ENCODE peak calls at places on chromosomes 16 and 17, in five cellular contexts. One of them, this sample, is unnamed.

GRCh38 chr16:47309581-47310312 is 151.1 kb downstream of the ITFG1 start:
- DNase-seq in NCI-H1105 treated with DMSO at 0.1 percent for 48 hours: no peak
- DNase-seq in tibial nerve: no peak
- DNase-seq in heart right ventricle: no peak
- DNase-seq in progenitor cell of endocrine pancreas: no peak
- DNase-seq in this sample: no peak

GRCh38 chr17:71118039-71118438 is 948.7 kb downstream of the KCNJ2 start:
- DNase-seq in NCI-H1105 treated with DMSO at 0.1 percent for 48 hours: peak; percentile 50
- DNase-seq in tibial nerve: no peak
- DNase-seq in heart right ventricle: no peak
- DNase-seq in progenitor cell of endocrine pancreas: no peak
- DNase-seq in this sample: no peak

GRCh38 chr17:17964710-17965109 is 7.5 kb downstream of the TOM1L2 start:
- DNase-seq in NCI-H1105 treated with DMSO at 0.1 percent for 48 hours: no peak
- DNase-seq in tibial nerve: no peak
- DNase-seq in heart right ventricle: no peak
- DNase-seq in progenitor cell of endocrine pancreas: no peak
- DNase-seq in this sample: no peak

GRCh38 chr17:77512062-77512946 is 371.5 kb downstream of the SEC14L1 start:
- DNase-seq in NCI-H1105 treated with DMSO at 0.1 percent for 48 hours: no peak
- DNase-seq in tibial nerve: no peak
- DNase-seq in heart right ventricle: no peak
- DNase-seq in progenitor cell of endocrine pancreas: no peak
- DNase-seq in this sample: no peak

GRCh38 chr16:89233678-89234490 is 16.4 kb downstream of the ZNF778 start:
- DNase-seq in NCI-H1105 treated with DMSO at 0.1 percent for 48 hours: no peak
- DNase-seq in tibial nerve: no peak
- DNase-seq in heart right ventricle: no peak
- DNase-seq in progenitor cell of endocrine pancreas: no peak
- DNase-seq in this sample: no peak

GRCh38 chr16:86789621-86790051 is 211.3 kb downstream of the FOXL1 start:
- DNase-seq in NCI-H1105 treated with DMSO at 0.1 percent for 48 hours: no peak
- DNase-seq in tibial nerve: no peak
- DNase-seq in heart right ventricle: no peak
- DNase-seq in progenitor cell of endocrine pancreas: no peak
- DNase-seq in this sample: no peak

GRCh38 chr16:55494994-55495421 is 13.9 kb upstream of the LPCAT2 start:
- DNase-seq in NCI-H1105 treated with DMSO at 0.1 percent for 48 hours: peak; percentile 6
- DNase-seq in tibial nerve: no peak
- DNase-seq in heart right ventricle: no peak
- DNase-seq in progenitor cell of endocrine pancreas: no peak
- DNase-seq in this sample: no peak

GRCh38 chr17:66275651-66276050 is 26.8 kb upstream of the PRKCA start:
- DNase-seq in NCI-H1105 treated with DMSO at 0.1 percent for 48 hours: no peak
- DNase-seq in tibial nerve: no peak
- DNase-seq in heart right ventricle: no peak
- DNase-seq in progenitor cell of endocrine pancreas: no peak
- DNase-seq in this sample: no peak

GRCh38 chr17:11948791-11949190 is 48.5 kb downstream of the ZNF18 start:
- DNase-seq in NCI-H1105 treated with DMSO at 0.1 percent for 48 hours: no peak
- DNase-seq in tibial nerve: no peak
- DNase-seq in heart right ventricle: no peak
- DNase-seq in progenitor cell of endocrine pancreas: no peak
- DNase-seq in this sample: no peak

GRCh38 chr17:83012873-83013778 is 66.3 kb upstream of the METRNL start:
- DNase-seq in NCI-H1105 treated with DMSO at 0.1 percent for 48 hours: no peak
- DNase-seq in tibial nerve: no peak
- DNase-seq in heart right ventricle: no peak
- DNase-seq in progenitor cell of endocrine pancreas: no peak
- DNase-seq in this sample: no peak

GRCh38 chr16:68238029-68238345 is 2.1 kb upstream of the ESRP2 start:
- DNase-seq in NCI-H1105 treated with DMSO at 0.1 percent for 48 hours: no peak
- DNase-seq in tibial nerve: no peak
- DNase-seq in heart right ventricle: no peak
- DNase-seq in progenitor cell of endocrine pancreas: no peak
- DNase-seq in this sample: no peak

GRCh38 chr16:85227924-85228462 is 115.7 kb upstream of the CIBAR2 start:
- DNase-seq in NCI-H1105 treated with DMSO at 0.1 percent for 48 hours: no peak
- DNase-seq in tibial nerve: no peak
- DNase-seq in heart right ventricle: no peak
- DNase-seq in progenitor cell of endocrine pancreas: no peak
- DNase-seq in this sample: peak; percentile 71

GRCh38 chr16:73047221-73047535 is 750 bp downstream of the ZFHX3 start:
- DNase-seq in NCI-H1105 treated with DMSO at 0.1 percent for 48 hours: no peak
- DNase-seq in tibial nerve: no peak
- DNase-seq in heart right ventricle: no peak
- DNase-seq in progenitor cell of endocrine pancreas: no peak
- DNase-seq in this sample: no peak

GRCh38 chr17:57782051-57782490 is 37.0 kb upstream of the CCDC182 start:
- DNase-seq in NCI-H1105 treated with DMSO at 0.1 percent for 48 hours: no peak
- DNase-seq in tibial nerve: no peak
- DNase-seq in heart right ventricle: peak; percentile 19
- DNase-seq in progenitor cell of endocrine pancreas: no peak
- DNase-seq in this sample: no peak

GRCh38 chr16:12341423-12341822 is 364.9 kb downstream of the SNX29 start:
- DNase-seq in NCI-H1105 treated with DMSO at 0.1 percent for 48 hours: no peak
- DNase-seq in tibial nerve: no peak
- DNase-seq in heart right ventricle: no peak
- DNase-seq in progenitor cell of endocrine pancreas: no peak
- DNase-seq in this sample: no peak

GRCh38 chr16:9039208-9039607 is 52.2 kb upstream of the HAPSTR1 start:
- DNase-seq in NCI-H1105 treated with DMSO at 0.1 percent for 48 hours: no peak
- DNase-seq in tibial nerve: no peak
- DNase-seq in heart right ventricle: no peak
- DNase-seq in progenitor cell of endocrine pancreas: no peak
- DNase-seq in this sample: no peak

GRCh38 chr17:1126801-1127550 is 52.8 kb downstream of the ABR start:
- DNase-seq in NCI-H1105 treated with DMSO at 0.1 percent for 48 hours: no peak
- DNase-seq in tibial nerve: no peak
- DNase-seq in heart right ventricle: no peak
- DNase-seq in progenitor cell of endocrine pancreas: no peak
- DNase-seq in this sample: no peak

GRCh38 chr17:12729086-12729485 is 60.2 kb upstream of the ARHGAP44 start:
- DNase-seq in NCI-H1105 treated with DMSO at 0.1 percent for 48 hours: no peak
- DNase-seq in tibial nerve: no peak
- DNase-seq in heart right ventricle: no peak
- DNase-seq in progenitor cell of endocrine pancreas: no peak
- DNase-seq in this sample: no peak

GRCh38 chr17:30586818-30587595 is 109.8 kb downstream of the GOSR1 start:
- DNase-seq in NCI-H1105 treated with DMSO at 0.1 percent for 48 hours: no peak
- DNase-seq in tibial nerve: no peak
- DNase-seq in heart right ventricle: no peak
- DNase-seq in progenitor cell of endocrine pancreas: no peak
- DNase-seq in this sample: no peak

GRCh38 chr17:5237541-5238016 is 2.9 kb upstream of the SCIMP start:
- DNase-seq in NCI-H1105 treated with DMSO at 0.1 percent for 48 hours: peak; percentile 9
- DNase-seq in tibial nerve: no peak
- DNase-seq in heart right ventricle: no peak
- DNase-seq in progenitor cell of endocrine pancreas: peak; percentile 18
- DNase-seq in this sample: no peak

GRCh38 chr17:37541880-37542675 is 52.4 kb downstream of the DUSP14 start:
- DNase-seq in NCI-H1105 treated with DMSO at 0.1 percent for 48 hours: no peak
- DNase-seq in tibial nerve: no peak
- DNase-seq in heart right ventricle: no peak
- DNase-seq in progenitor cell of endocrine pancreas: no peak
- DNase-seq in this sample: no peak

GRCh38 chr17:17682293-17682736 is 1.1 kb downstream of the RAI1 start:
- DNase-seq in NCI-H1105 treated with DMSO at 0.1 percent for 48 hours: peak; percentile 39
- DNase-seq in tibial nerve: no peak
- DNase-seq in heart right ventricle: peak; percentile 59
- DNase-seq in progenitor cell of endocrine pancreas: no peak
- DNase-seq in this sample: no peak

This sample was measured in psoas muscle.